ENCODE peak calls at places on chromosomes 7 and 10, in six cellular contexts. U is A673, K is adrenal gland, D is heart right ventricle, G is fibroblast of lung, L is ovary. W is an unnamed sample.

GRCh38 chr7:73667344-73668102 is at the start of gene VPS37D:
- DNase-seq in K (peak; percentile 84), U (peak; percentile 94), G (peak; percentile 85), D (peak; percentile 87), L (peak; percentile 94), W (peak; percentile 94)

GRCh38 chr7:2843711-2844152 is 376 bp downstream of the GNA12 start:
- DNase-seq in G (peak; percentile 34), L (peak; percentile 60), U (peak; percentile 52), K (no peak), D (peak; percentile 18), W (peak; percentile 74)

GRCh38 chr7:85119934-85120333 is 66.9 kb downstream of the SEMA3D start:
- DNase-seq in D (no peak), L (no peak), K (no peak), U (no peak), G (peak; percentile 24), W (no peak)

GRCh38 chr10:59885430-59886134 is 20.8 kb downstream of the CCDC6 start:
- DNase-seq in D (no peak), L (no peak), U (no peak), K (no peak), G (no peak), W (no peak)

GRCh38 chr7:155886391-155887173 is 74.3 kb upstream of the SHH start:
- DNase-seq in G (no peak), D (no peak), L (no peak), K (no peak), U (no peak), W (no peak)

GRCh38 chr7:128893251-128894100 is 17.0 kb downstream of the KCP start:
- DNase-seq in D (no peak), L (peak; percentile 7), G (no peak), U (no peak), K (no peak), W (no peak)

GRCh38 chr7:139647812-139648616 is 124.5 kb downstream of the CLEC2L start:
- DNase-seq in U (peak; percentile 14), K (no peak), G (peak; percentile 30), D (no peak), L (no peak), W (no peak)

GRCh38 chr10:88019753-88020152 is 156.3 kb downstream of the PTEN start:
- DNase-seq in G (no peak), K (no peak), L (no peak), D (no peak), U (no peak), W (no peak)

GRCh38 chr7:87328281-87328680 is 17.2 kb upstream of the CROT start:
- DNase-seq in K (no peak), G (peak; percentile 62), D (no peak), U (no peak), L (no peak), W (no peak)

GRCh38 chr7:141160246-141160855 is 86.5 kb downstream of the TMEM178B start:
- DNase-seq in U (no peak), D (no peak), G (no peak), L (no peak), K (no peak), W (no peak)

GRCh38 chr7:24051651-24052050 is 232.3 kb upstream of the NPY start:
- DNase-seq in L (no peak), D (no peak), G (no peak), K (no peak), U (no peak), W (no peak)

GRCh38 chr7:6290345-6290744 is 17.9 kb upstream of the CYTH3 start:
- DNase-seq in L (no peak), K (no peak), U (no peak), G (no peak), D (no peak), W (no peak)

GRCh38 chr10:20922461-20922860 is 25.4 kb upstream of the NEBL start:
- DNase-seq in D (no peak), K (no peak), U (no peak), L (no peak), G (no peak), W (no peak)

GRCh38 chr7:88565401-88565800 is 194.1 kb upstream of the ZNF804B start:
- DNase-seq in L (no peak), K (no peak), U (no peak), D (no peak), G (no peak), W (no peak)
- H3K4me1 ChIP-seq in L (no peaks in the 10 kb centered on the region), K (no peaks in the 10 kb centered on the region), U (no peaks in the 10 kb centered on the region), D (no peaks in the 10 kb centered on the region), G (no peaks in the 10 kb centered on the region), W (no peaks in the 10 kb centered on the region)

DNA sequence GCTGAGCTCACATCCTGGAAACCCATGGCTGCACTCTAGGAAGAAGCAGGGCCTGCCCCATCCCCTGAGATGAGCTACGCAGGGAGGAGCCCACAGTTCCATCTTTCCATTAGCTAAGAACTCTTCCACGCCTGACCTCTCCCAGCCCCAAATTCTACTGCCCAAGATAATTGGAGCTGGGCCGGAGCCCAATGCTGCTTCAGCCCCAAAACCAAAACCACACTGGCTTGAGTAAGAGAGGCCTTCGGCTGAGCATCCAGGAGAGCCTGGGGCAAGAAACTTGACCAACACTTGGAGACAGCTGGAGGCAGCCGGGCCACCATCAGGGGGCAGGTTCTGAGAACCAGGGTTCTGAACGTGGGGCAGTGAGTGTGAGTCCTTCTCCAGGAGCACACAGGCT is 116.1 kb upstream of the ZMIZ1 start:
- DNase-seq in D (peak; percentile 40), G (peak; percentile 73), K (no peak), U (no peak), L (peak; percentile 69), W (no peak)
- TF ChIP-seq CTCF in D (no peak), G (peak; percentile 28), K (no peak), U (no peak), L (no peak), W (no peak)

DNA sequence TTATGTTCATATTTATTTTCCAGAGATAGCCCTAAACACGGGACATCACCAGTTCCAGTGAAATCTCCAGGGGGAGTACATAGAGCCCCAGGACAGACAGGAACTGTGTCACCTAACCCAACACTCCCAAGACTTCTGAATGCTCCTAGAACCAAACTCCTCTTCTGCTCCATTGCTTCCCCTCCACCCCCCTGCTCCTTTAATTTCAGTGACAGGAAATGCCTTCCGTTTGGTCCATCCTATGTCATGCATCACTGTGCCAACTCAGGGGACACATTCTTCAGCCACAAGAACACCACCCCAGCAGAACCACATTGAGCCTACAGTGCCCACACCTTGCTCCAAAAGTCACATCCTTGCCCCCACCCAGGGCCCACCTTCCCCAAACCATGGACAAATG is 100.6 kb downstream of the KCNMA1 start:
- DNase-seq in K (no peak), U (no peak), L (no peak), G (no peak), D (no peak), W (no peak)
- H3K4me1 ChIP-seq in K (peaks cover 12% of the 10 kb centered on the region), U (peaks cover 4% of the 10 kb centered on the region), L (no peaks in the 10 kb centered on the region), G (peaks cover 18% of the 10 kb centered on the region), D (no peaks in the 10 kb centered on the region), W (peaks cover 6% of the 10 kb centered on the region)

DNA sequence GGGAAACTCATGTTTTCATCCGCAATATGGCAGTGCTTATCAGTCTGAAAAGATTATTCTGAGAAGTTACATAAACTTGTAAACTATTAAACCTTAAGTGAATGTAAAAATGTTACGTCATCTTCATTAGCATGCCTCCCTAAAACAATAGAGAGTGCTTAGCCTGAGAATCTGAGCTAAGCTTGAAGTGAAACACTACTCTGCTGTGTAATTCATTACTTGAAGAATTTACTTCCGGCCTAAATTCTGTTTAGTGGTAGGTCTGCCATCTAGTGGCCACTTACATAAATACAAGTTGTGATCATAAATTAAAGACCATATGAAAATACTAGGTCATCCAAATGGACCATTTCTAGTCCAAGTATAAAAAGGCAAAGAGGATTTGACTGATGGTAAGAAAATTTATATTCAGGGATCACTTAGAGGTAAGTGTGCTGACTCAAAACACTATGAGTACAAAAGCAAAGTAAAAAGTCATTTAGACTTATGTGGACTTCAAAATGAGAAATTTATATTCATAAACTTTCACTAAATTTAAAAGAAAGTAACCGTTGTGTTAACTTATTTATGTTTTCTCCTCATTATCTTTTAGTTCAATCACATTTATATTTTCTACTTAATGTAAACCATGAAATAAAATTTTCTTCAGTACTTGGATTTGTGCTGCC is 745.1 kb upstream of the LRRTM3 start:
- DNase-seq in D (peak; percentile 41), L (no peak), K (no peak), U (peak; percentile 69), G (peak; percentile 77), W (no peak)
- TF ChIP-seq CTCF in D (peak; percentile 69), L (peak; percentile 38), K (peak; percentile 67), U (peak; percentile 66), G (peak; percentile 50), W (peak; percentile 67)

DNA sequence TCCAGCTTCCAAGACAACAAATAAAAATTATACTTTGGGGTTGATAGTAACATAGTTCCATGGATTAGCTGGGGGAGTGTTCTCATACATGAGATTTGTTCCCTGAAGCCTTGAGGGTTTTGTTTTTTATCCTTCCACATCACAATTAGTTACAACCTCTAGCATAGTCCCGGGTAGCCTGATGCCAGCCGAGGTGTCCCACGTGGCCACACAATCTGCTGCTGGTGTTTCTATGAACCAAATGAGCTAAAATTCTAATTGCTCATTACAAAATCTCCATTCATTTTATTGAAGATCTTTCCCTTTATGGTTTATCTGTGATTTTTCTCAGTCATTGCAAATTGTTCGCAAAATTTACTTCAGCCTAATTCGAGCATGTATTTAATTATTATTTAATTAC is 84.7 kb downstream of the CACNA2D1 start:
- DNase-seq in U (no peak), K (no peak), G (no peak), L (no peak), D (no peak), W (no peak)
- H3K4me1 ChIP-seq in U (peaks cover 13% of the 10 kb centered on the region), K (no peaks in the 10 kb centered on the region), G (peaks cover 5% of the 10 kb centered on the region), L (no peaks in the 10 kb centered on the region), D (peaks cover 13% of the 10 kb centered on the region), W (no peaks in the 10 kb centered on the region)

GRCh38 chr10:73920084-73920483 is 9.2 kb downstream of the PLAU start:
- DNase-seq in G (no peak), U (peak; percentile 30), K (peak; percentile 46), L (peak; percentile 31), D (peak; percentile 43), W (no peak)
- TF ChIP-seq CTCF in G (no peak), U (no peak), K (no peak), L (no peak), D (no peak), W (no peak)

GRCh38 chr7:92133133-92133736 is 1.0 kb downstream of the CYP51A1 start:
- DNase-seq in G (peak; percentile 27), L (no peak), D (no peak), U (no peak), K (no peak), W (no peak)
- H3K4me1 ChIP-seq in G (peaks cover 5% of the 10 kb centered on the region), L (no peaks in the 10 kb centered on the region), D (peaks cover 14% of the 10 kb centered on the region), U (peaks cover 12% of the 10 kb centered on the region), K (peaks cover 28% of the 10 kb centered on the region), W (peaks cover 11% of the 10 kb centered on the region)

DNA sequence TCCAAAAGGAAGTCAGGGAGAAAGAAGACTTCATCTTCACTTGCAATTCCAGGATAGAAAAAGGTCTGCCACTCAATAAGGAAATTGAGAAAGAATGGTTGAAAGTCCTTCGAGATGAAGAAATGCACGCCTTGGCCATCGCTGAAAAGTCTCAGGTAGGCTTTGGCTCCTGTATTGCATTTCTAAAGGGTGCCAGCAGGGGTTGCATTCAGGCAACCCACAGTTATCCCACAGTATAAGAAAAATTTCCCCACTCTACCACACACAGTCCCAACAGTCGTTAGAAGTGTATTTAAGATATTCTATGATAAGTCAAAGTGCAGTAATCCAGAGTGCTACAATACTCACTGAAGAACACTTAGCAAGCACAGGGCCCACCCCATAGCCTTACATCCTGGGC is 93.4 kb upstream of the FGL2 start:
- DNase-seq in G (no peak), U (no peak), L (no peak), K (no peak), D (no peak), W (no peak)
- TF ChIP-seq CTCF in G (no peak), U (no peak), L (no peak), K (no peak), D (no peak), W (no peak)